ENCODE peak calls at places on chromosomes 13 and 19, in seven cellular contexts. N, A, D, R, E, S and G are unnamed samples.

GRCh38 chr19:43534305-43534612 is 1.3 kb downstream of the ZNF575 start:
- DNase-seq in D (no peak), A (no peak), S (no peak), R (no peak), N (no peak), E (no peak), G (no peak)

GRCh38 chr13:113468029-113468428 is 14.7 kb upstream of the ADPRHL1 start:
- DNase-seq in E (no peak), S (no peak), D (no peak), A (no peak), N (no peak), R (no peak), G (no peak)

GRCh38 chr19:51123381-51124186 is 1.1 kb upstream of the SIGLEC9 start:
- DNase-seq in E (no peak), N (no peak), R (no peak), D (no peak), A (no peak), S (peak; percentile 47), G (no peak)

GRCh38 chr13:48125794-48126228 is 30.9 kb upstream of the MED4 start:
- DNase-seq in E (no peak), R (peak; percentile 3), A (no peak), N (no peak), S (no peak), D (no peak), G (no peak)

GRCh38 chr19:30686252-30686762 is 314.1 kb downstream of the ZNF536 start:
- DNase-seq in E (no peak), R (no peak), D (no peak), A (no peak), S (no peak), N (no peak), G (no peak)

GRCh38 chr13:19661126-19661525 is 27.7 kb downstream of the MPHOSPH8 start:
- DNase-seq in S (no peak), D (no peak), R (no peak), N (no peak), E (no peak), A (no peak), G (no peak)

GRCh38 chr19:5719274-5719960 is 529 bp downstream of the LONP1 start:
- DNase-seq in S (no peak), R (peak; percentile 34), D (no peak), N (peak; percentile 37), E (peak; percentile 46), A (no peak), G (no peak)

GRCh38 chr13:30690282-30691188 is 44.8 kb upstream of the ALOX5AP start:
- DNase-seq in A (peak; percentile 7), R (no peak), D (no peak), N (no peak), S (peak; percentile 64), E (no peak), G (no peak)

GRCh38 chr19:38229585-38230073 is 5.6 kb upstream of the DPF1 start:
- DNase-seq in D (peak; percentile 83), E (peak; percentile 76), S (peak; percentile 56), N (peak; percentile 32), A (peak; percentile 32), R (peak; percentile 95), G (peak; percentile 87)

GRCh38 chr19:19185853-19186728 is 5.9 kb downstream of the BORCS8 start:
- DNase-seq in S (no peak), R (peak; percentile 56), D (peak; percentile 59), N (peak; percentile 49), A (no peak), E (peak; percentile 74), G (peak; percentile 81)

GRCh38 chr19:10102787-10103236 is 334 bp upstream of the ANGPTL6 start:
- DNase-seq in N (no peak), D (no peak), S (no peak), A (no peak), R (no peak), E (no peak), G (no peak)

GRCh38 chr13:109416001-109416400 is 370.4 kb downstream of the IRS2 start:
- DNase-seq in S (no peak), A (no peak), N (no peak), R (no peak), D (no peak), E (no peak), G (no peak)

GRCh38 chr13:37175996-37176395 is 70.5 kb upstream of the CSNK1A1L start:
- DNase-seq in A (no peak), E (no peak), N (no peak), R (no peak), D (no peak), S (no peak), G (no peak)

GRCh38 chr13:100129605-100130004 is 40.7 kb downstream of the PCCA start:
- DNase-seq in S (no peak), R (no peak), A (no peak), D (no peak), N (no peak), E (no peak), G (no peak)

GRCh38 chr19:51259348-51260245 is 8.7 kb downstream of the SIGLECL1 start:
- DNase-seq in R (peak; percentile 27), E (peak; percentile 53), A (no peak), S (peak; percentile 18), N (no peak), D (peak; percentile 37), G (no peak)

GRCh38 chr19:45063851-45064801 is 12.2 kb downstream of the ZNF296 start:
- DNase-seq in E (no peak), S (no peak), D (no peak), A (no peak), R (no peak), N (no peak), G (no peak)

GRCh38 chr13:71866173-71867091 is 572 bp downstream of the DACH1 start:
- DNase-seq in A (no peak), D (peak; percentile 72), N (no peak), R (peak; percentile 72), S (peak; percentile 31), E (peak; percentile 6), G (peak; percentile 69)

GRCh38 chr19:33391631-33392249 is 18.2 kb downstream of the CEBPG start:
- DNase-seq in S (no peak), R (no peak), A (no peak), N (no peak), E (no peak), D (no peak), G (no peak)

GRCh38 chr13:106795847-106796246 is 227.9 kb upstream of the ARGLU1 start:
- DNase-seq in E (no peak), D (no peak), R (no peak), S (no peak), A (no peak), N (no peak), G (no peak)

GRCh38 chr19:54133957-54134590 is 3.5 kb upstream of the CNOT3 start:
- DNase-seq in R (no peak), D (no peak), E (no peak), A (no peak), S (no peak), N (no peak), G (no peak)

GRCh38 chr19:14555918-14556661 is 15.8 kb downstream of the NDUFB7 start:
- DNase-seq in D (no peak), A (no peak), S (no peak), R (no peak), N (no peak), E (no peak), G (no peak)

GRCh38 chr19:19110410-19111137 is 27.7 kb downstream of the TMEM161A start:
- DNase-seq in D (peak; percentile 74), S (no peak), R (peak; percentile 67), E (peak; percentile 21), N (no peak), A (no peak), G (peak; percentile 70)

GRCh38 chr19:34241513-34242337 is 12.6 kb upstream of the GARRE1 start:
- DNase-seq in R (peak; percentile 47), A (no peak), S (no peak), E (peak; percentile 20), D (peak; percentile 46), N (no peak), G (peak; percentile 80)

GRCh38 chr19:23787106-23787505 is 28.4 kb upstream of the ZNF681 start:
- DNase-seq in S (no peak), E (no peak), A (no peak), R (no peak), D (no peak), N (no peak), G (no peak)

GRCh38 chr19:45901432-45901903 is 945 bp downstream of the MYPOP start:
- DNase-seq in N (no peak), R (peak; percentile 29), D (peak; percentile 59), S (peak; percentile 53), A (peak; percentile 11), E (no peak), G (no peak)

GRCh38 chr13:30927595-30927994 is 4.9 kb upstream of the TEX26 start:
- DNase-seq in N (no peak), R (no peak), E (no peak), D (no peak), A (no peak), S (no peak), G (no peak)

GRCh38 chr13:95260031-95260525 is 41.2 kb downstream of the ABCC4 start:
- DNase-seq in A (no peak), N (no peak), D (no peak), E (no peak), S (no peak), R (no peak), G (no peak)

GRCh38 chr13:23547000-23547590 is 23.1 kb upstream of the TNFRSF19 start:
- DNase-seq in S (peak; percentile 62), E (no peak), N (no peak), R (no peak), D (peak; percentile 34), A (no peak), G (peak; percentile 62)

GRCh38 chr19:6599866-6600454 is 9.0 kb upstream of the CD70 start:
- DNase-seq in E (no peak), A (no peak), S (no peak), N (no peak), R (no peak), D (no peak), G (no peak)

GRCh38 chr13:111064661-111065060 is 50.4 kb upstream of the ARHGEF7 start:
- DNase-seq in E (no peak), S (no peak), A (no peak), R (no peak), D (no peak), N (no peak), G (no peak)

GRCh38 chr13:44854264-44855060 is 134.8 kb downstream of the NUFIP1 start:
- DNase-seq in N (no peak), S (peak; percentile 74), E (no peak), R (peak; percentile 15), A (no peak), D (no peak), G (no peak)

GRCh38 chr19:18419195-18419698 is at the start of gene SSBP4:
- DNase-seq in R (peak; percentile 83), E (peak; percentile 84), N (peak; percentile 62), A (peak; percentile 60), S (peak; percentile 81), D (peak; percentile 82), G (peak; percentile 86)

GRCh38 chr13:38417727-38418126 is 68.1 kb downstream of the UFM1 start:
- DNase-seq in E (no peak), S (no peak), N (no peak), D (no peak), A (no peak), R (no peak), G (no peak)

GRCh38 chr19:8209965-8210659 is 942 bp downstream of the CERS4 start:
- DNase-seq in D (peak; percentile 47), N (no peak), A (no peak), R (no peak), E (no peak), S (no peak), G (peak; percentile 74)

GRCh38 chr13:98447881-98448641 is 128.8 kb downstream of the STK24 start:
- DNase-seq in N (no peak), R (peak; percentile 82), S (peak; percentile 58), A (no peak), E (no peak), D (peak; percentile 76), G (peak; percentile 78)

GRCh38 chr13:36352350-36352749 is 6.2 kb upstream of the SPART start:
- DNase-seq in E (no peak), D (no peak), A (no peak), S (no peak), N (no peak), R (no peak), G (no peak)